ENCODE peak calls at places on chromosomes 6 and 20, in four cellular contexts. One of them, this sample, is unnamed.

GRCh38 chr6:149043476-149044130 is 273.9 kb upstream of the TAB2 start:
- DNase-seq in HepG2: peak; percentile 36
- DNase-seq in H1: peak; percentile 27
- DNase-seq in K562: peak; percentile 68
- DNase-seq in this sample: peak; percentile 22

GRCh38 chr6:147808631-147809030 is 300.1 kb downstream of the SAMD5 start:
- DNase-seq in HepG2: no peak
- DNase-seq in K562: no peak
- DNase-seq in H1: no peak
- DNase-seq in this sample: no peak

GRCh38 chr20:46213946-46214830 is 94.1 kb downstream of the CDH22 start:
- DNase-seq in H1: no peak
- DNase-seq in HepG2: no peak
- DNase-seq in K562: no peak
- DNase-seq in this sample: no peak

GRCh38 chr6:36029464-36029863 is 1.9 kb downstream of the MAPK14 start:
- DNase-seq in K562: no peak
- DNase-seq in H1: no peak
- DNase-seq in HepG2: peak; percentile 68
- DNase-seq in this sample: no peak

GRCh38 chr6:150631982-150632642 is 32.4 kb downstream of the PLEKHG1 start:
- DNase-seq in H1: no peak
- DNase-seq in HepG2: no peak
- DNase-seq in K562: no peak
- DNase-seq in this sample: no peak

GRCh38 chr20:21808139-21808538 is 102.7 kb downstream of the PAX1 start:
- DNase-seq in K562: no peak
- DNase-seq in HepG2: no peak
- DNase-seq in H1: no peak
- DNase-seq in this sample: no peak

GRCh38 chr6:7378629-7379218 is 10.8 kb downstream of the CAGE1 start:
- DNase-seq in H1: no peak
- DNase-seq in HepG2: no peak
- DNase-seq in K562: no peak
- DNase-seq in this sample: no peak

GRCh38 chr6:81767163-81768000 is 14.9 kb upstream of the TENT5A start:
- DNase-seq in H1: no peak
- DNase-seq in K562: no peak
- DNase-seq in HepG2: peak; percentile 42
- DNase-seq in this sample: peak; percentile 38

GRCh38 chr20:31666258-31667042 is 28.7 kb downstream of the COX4I2 start:
- DNase-seq in K562: peak; percentile 36
- DNase-seq in H1: no peak
- DNase-seq in HepG2: no peak
- DNase-seq in this sample: no peak

GRCh38 chr6:19697744-19698290 is 139.4 kb upstream of the ID4 start:
- DNase-seq in HepG2: no peak
- DNase-seq in H1: no peak
- DNase-seq in K562: no peak
- DNase-seq in this sample: no peak

GRCh38 chr6:43575105-43575771 is 600 bp downstream of the XPO5 start:
- DNase-seq in K562: peak; percentile 88
- DNase-seq in H1: no peak
- DNase-seq in HepG2: peak; percentile 40
- DNase-seq in this sample: peak; percentile 21

GRCh38 chr6:43579171-43579570 is 3.2 kb downstream of the POLH start:
- DNase-seq in H1: no peak
- DNase-seq in HepG2: peak; percentile 16
- DNase-seq in K562: no peak
- DNase-seq in this sample: no peak

GRCh38 chr6:43575772-43576551 is at the start of the genes POLH and XPO5:
- DNase-seq in K562: peak; percentile 98
- DNase-seq in HepG2: peak; percentile 92
- DNase-seq in H1: peak; percentile 68
- DNase-seq in this sample: peak; percentile 91

GRCh38 chr6:43582911-43583310 is 6.9 kb downstream of the POLH start:
- DNase-seq in H1: no peak
- DNase-seq in K562: no peak
- DNase-seq in HepG2: no peak
- DNase-seq in this sample: no peak

GRCh38 chr6:43578748-43579147 is 2.8 kb downstream of the POLH start:
- DNase-seq in K562: no peak
- DNase-seq in H1: no peak
- DNase-seq in HepG2: no peak
- DNase-seq in this sample: no peak
- TF ChIP-seq PHF8 in K562: no peak
- TF ChIP-seq PHF8 in H1: no peak
- TF ChIP-seq PHF8 in HepG2: no peak
- TF ChIP-seq PHF8 in this sample: no peak

DNA sequence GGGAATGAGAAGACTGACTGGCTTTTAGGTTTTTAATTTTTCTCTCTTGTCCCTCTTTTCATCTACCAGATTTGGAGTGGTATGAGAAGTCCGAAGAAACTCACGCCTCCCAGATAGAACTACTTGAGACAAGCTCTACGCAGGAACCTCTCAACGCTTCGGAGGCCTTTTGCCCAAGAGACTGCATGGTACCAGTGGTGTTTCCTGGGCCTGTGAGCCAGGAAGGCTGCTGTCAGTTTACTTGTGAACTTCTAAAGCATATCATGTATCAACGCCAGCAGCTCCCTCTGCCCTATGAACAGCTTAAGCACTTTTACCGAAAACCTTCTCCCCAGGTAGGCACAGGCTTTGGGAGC is 650 bp downstream of the MAD2L1BP start:
- DNase-seq in K562: no peak
- DNase-seq in HepG2: no peak
- DNase-seq in H1: no peak
- DNase-seq in this sample: no peak
- TF ChIP-seq PHF8 in K562: no peak
- TF ChIP-seq PHF8 in HepG2: no peak
- TF ChIP-seq PHF8 in H1: no peak
- TF ChIP-seq PHF8 in this sample: no peak

GRCh38 chr6:25889877-25890853 is 16.1 kb upstream of the SLC17A3 start:
- DNase-seq in H1: no peak
- DNase-seq in HepG2: peak; percentile 70
- DNase-seq in K562: peak; percentile 16
- DNase-seq in this sample: no peak
- TF ChIP-seq PHF8 in H1: no peak
- TF ChIP-seq PHF8 in HepG2: no peak
- TF ChIP-seq PHF8 in K562: no peak
- TF ChIP-seq PHF8 in this sample: no peak

GRCh38 chr6:40295251-40295949 is 291.8 kb downstream of the LRFN2 start:
- DNase-seq in H1: no peak
- DNase-seq in HepG2: no peak
- DNase-seq in K562: no peak
- DNase-seq in this sample: no peak
- TF ChIP-seq PHF8 in H1: no peak
- TF ChIP-seq PHF8 in HepG2: no peak
- TF ChIP-seq PHF8 in K562: no peak
- TF ChIP-seq PHF8 in this sample: no peak

This sample was measured in A549.